ENCODE peak calls at places on chromosome X, in seven cellular contexts. One of them, this sample, is unnamed.

GRCh38 chrX:2708016-2708415 is 16.9 kb downstream of the CD99 start:
- DNase-seq in H1: no peak
- DNase-seq in H9: no peak
- DNase-seq in mesenchymal stem cell: peak
- DNase-seq in IMR-90: no peak
- DNase-seq in mesendoderm: no peak
- DNase-seq in trophoblast cell: no peak
- DNase-seq in this sample: no peak

GRCh38 chrX:883588-883987 is 253.0 kb downstream of the SHOX start:
- DNase-seq in H1: no peak
- DNase-seq in H9: peak
- DNase-seq in mesenchymal stem cell: no peak
- DNase-seq in IMR-90: no peak
- DNase-seq in mesendoderm: no peak
- DNase-seq in trophoblast cell: no peak
- DNase-seq in this sample: no peak

GRCh38 chrX:56783450-56783831 is 54.4 kb downstream of the NBDY start:
- DNase-seq in H1: no peak
- DNase-seq in H9: peak
- DNase-seq in mesenchymal stem cell: no peak
- DNase-seq in IMR-90: peak
- DNase-seq in mesendoderm: no peak
- DNase-seq in trophoblast cell: peak
- DNase-seq in this sample: no peak

GRCh38 chrX:109624641-109625311 is at the start of gene KCNE5:
- DNase-seq in H1: no peak
- DNase-seq in H9: peak
- DNase-seq in mesenchymal stem cell: peak
- DNase-seq in IMR-90: no peak
- DNase-seq in mesendoderm: peak
- DNase-seq in trophoblast cell: no peak
- DNase-seq in this sample: peak

GRCh38 chrX:117854806-117855205 is 261.8 kb downstream of the KLHL13 start:
- DNase-seq in H1: no peak
- DNase-seq in H9: no peak
- DNase-seq in mesenchymal stem cell: no peak
- DNase-seq in IMR-90: no peak
- DNase-seq in mesendoderm: no peak
- DNase-seq in trophoblast cell: no peak
- DNase-seq in this sample: no peak

GRCh38 chrX:14038375-14039077 is 8.8 kb upstream of the GEMIN8 start:
- DNase-seq in H1: no peak
- DNase-seq in H9: no peak
- DNase-seq in mesenchymal stem cell: no peak
- DNase-seq in IMR-90: no peak
- DNase-seq in mesendoderm: no peak
- DNase-seq in trophoblast cell: no peak
- DNase-seq in this sample: no peak

GRCh38 chrX:109822861-109823260 is 89.8 kb upstream of the ACSL4 start:
- DNase-seq in H1: no peak
- DNase-seq in H9: no peak
- DNase-seq in mesenchymal stem cell: no peak
- DNase-seq in IMR-90: no peak
- DNase-seq in mesendoderm: no peak
- DNase-seq in trophoblast cell: no peak
- DNase-seq in this sample: no peak

GRCh38 chrX:93985621-93986020 is 311.6 kb downstream of the FAM133A start:
- DNase-seq in H1: no peak
- DNase-seq in H9: no peak
- DNase-seq in mesenchymal stem cell: no peak
- DNase-seq in IMR-90: no peak
- DNase-seq in mesendoderm: peak
- DNase-seq in trophoblast cell: no peak
- DNase-seq in this sample: no peak

GRCh38 chrX:111779582-111779981 is 96.4 kb upstream of the TRPC5OS start:
- DNase-seq in H1: no peak
- DNase-seq in H9: no peak
- DNase-seq in mesenchymal stem cell: no peak
- DNase-seq in IMR-90: no peak
- DNase-seq in mesendoderm: no peak
- DNase-seq in trophoblast cell: peak
- DNase-seq in this sample: no peak

GRCh38 chrX:1535241-1536041 is 1.5 kb downstream of the P2RY8 start:
- DNase-seq in H1: no peak
- DNase-seq in H9: no peak
- DNase-seq in mesenchymal stem cell: no peak
- DNase-seq in IMR-90: no peak
- DNase-seq in mesendoderm: no peak
- DNase-seq in trophoblast cell: no peak
- DNase-seq in this sample: no peak

DNA sequence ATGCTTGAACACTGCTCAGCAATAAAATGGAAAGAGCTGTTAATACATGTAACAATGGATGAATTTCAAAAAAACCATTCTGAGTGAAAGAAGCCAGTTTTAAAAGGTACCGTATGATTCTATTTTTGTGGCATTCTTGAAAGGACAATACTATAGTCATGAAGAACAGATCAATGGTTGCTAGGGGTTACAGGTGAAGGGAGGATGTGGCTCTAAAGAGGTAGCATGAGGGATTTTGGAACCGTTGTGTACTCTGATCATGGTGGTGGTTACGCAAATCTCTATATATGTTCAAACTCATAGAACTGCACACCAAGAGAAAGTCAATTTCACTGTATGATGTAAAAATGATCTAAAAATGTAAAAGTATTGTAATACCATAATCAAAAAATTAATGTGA is 40.0 kb upstream of the CTAG2 start:
- DNase-seq in H1: no peak
- DNase-seq in H9: no peak
- DNase-seq in mesenchymal stem cell: no peak
- DNase-seq in IMR-90: no peak
- DNase-seq in mesendoderm: no peak
- DNase-seq in trophoblast cell: no peak
- DNase-seq in this sample: no peak
- H3K18ac ChIP-seq in H1: no peak
- H3K18ac ChIP-seq in H9: no peak
- H3K18ac ChIP-seq in mesenchymal stem cell: no peak
- H3K18ac ChIP-seq in IMR-90: no peak
- H3K18ac ChIP-seq in mesendoderm: no peak
- H3K18ac ChIP-seq in trophoblast cell: no peak
- H3K18ac ChIP-seq in this sample: no peak

GRCh38 chrX:69153060-69153730 is 12.1 kb downstream of the PJA1 start:
- DNase-seq in H1: no peak
- DNase-seq in H9: peak
- DNase-seq in mesenchymal stem cell: peak
- DNase-seq in IMR-90: peak
- DNase-seq in mesendoderm: peak
- DNase-seq in trophoblast cell: no peak
- DNase-seq in this sample: peak

GRCh38 chrX:69152398-69152797 is 12.9 kb downstream of the PJA1 start:
- DNase-seq in H1: no peak
- DNase-seq in H9: peak
- DNase-seq in mesenchymal stem cell: peak
- DNase-seq in IMR-90: no peak
- DNase-seq in mesendoderm: no peak
- DNase-seq in trophoblast cell: peak
- DNase-seq in this sample: no peak

GRCh38 chrX:69151898-69152297 is 13.4 kb downstream of the PJA1 start:
- DNase-seq in H1: no peak
- DNase-seq in H9: no peak
- DNase-seq in mesenchymal stem cell: no peak
- DNase-seq in IMR-90: no peak
- DNase-seq in mesendoderm: no peak
- DNase-seq in trophoblast cell: no peak
- DNase-seq in this sample: no peak

GRCh38 chrX:69149466-69150293 is 15.6 kb downstream of the PJA1 start:
- DNase-seq in H1: no peak
- DNase-seq in H9: peak
- DNase-seq in mesenchymal stem cell: no peak
- DNase-seq in IMR-90: no peak
- DNase-seq in mesendoderm: peak
- DNase-seq in trophoblast cell: no peak
- DNase-seq in this sample: peak

GRCh38 chrX:69150294-69150960 is 14.8 kb downstream of the PJA1 start:
- DNase-seq in H1: no peak
- DNase-seq in H9: no peak
- DNase-seq in mesenchymal stem cell: no peak
- DNase-seq in IMR-90: no peak
- DNase-seq in mesendoderm: peak
- DNase-seq in trophoblast cell: peak
- DNase-seq in this sample: no peak
- H3K18ac ChIP-seq in H1: peak
- H3K18ac ChIP-seq in H9: peak
- H3K18ac ChIP-seq in mesenchymal stem cell: no peak
- H3K18ac ChIP-seq in IMR-90: no peak
- H3K18ac ChIP-seq in mesendoderm: peak
- H3K18ac ChIP-seq in trophoblast cell: no peak
- H3K18ac ChIP-seq in this sample: peak

GRCh38 chrX:72131317-72132294 is at the start of gene RTL5:
- DNase-seq in H1: no peak
- DNase-seq in H9: peak
- DNase-seq in mesenchymal stem cell: peak
- DNase-seq in IMR-90: peak
- DNase-seq in mesendoderm: peak
- DNase-seq in trophoblast cell: peak
- DNase-seq in this sample: peak
- H3K18ac ChIP-seq in H1: no peak
- H3K18ac ChIP-seq in H9: peak
- H3K18ac ChIP-seq in mesenchymal stem cell: peak
- H3K18ac ChIP-seq in IMR-90: no peak
- H3K18ac ChIP-seq in mesendoderm: peak
- H3K18ac ChIP-seq in trophoblast cell: peak
- H3K18ac ChIP-seq in this sample: peak

GRCh38 chrX:31909850-31910547 is 838.2 kb upstream of the FTHL17 start:
- DNase-seq in H1: no peak
- DNase-seq in H9: no peak
- DNase-seq in mesenchymal stem cell: no peak
- DNase-seq in IMR-90: no peak
- DNase-seq in mesendoderm: no peak
- DNase-seq in trophoblast cell: no peak
- DNase-seq in this sample: no peak
- H3K18ac ChIP-seq in H1: no peak
- H3K18ac ChIP-seq in H9: no peak
- H3K18ac ChIP-seq in mesenchymal stem cell: no peak
- H3K18ac ChIP-seq in IMR-90: no peak
- H3K18ac ChIP-seq in mesendoderm: no peak
- H3K18ac ChIP-seq in trophoblast cell: no peak
- H3K18ac ChIP-seq in this sample: no peak

DNA sequence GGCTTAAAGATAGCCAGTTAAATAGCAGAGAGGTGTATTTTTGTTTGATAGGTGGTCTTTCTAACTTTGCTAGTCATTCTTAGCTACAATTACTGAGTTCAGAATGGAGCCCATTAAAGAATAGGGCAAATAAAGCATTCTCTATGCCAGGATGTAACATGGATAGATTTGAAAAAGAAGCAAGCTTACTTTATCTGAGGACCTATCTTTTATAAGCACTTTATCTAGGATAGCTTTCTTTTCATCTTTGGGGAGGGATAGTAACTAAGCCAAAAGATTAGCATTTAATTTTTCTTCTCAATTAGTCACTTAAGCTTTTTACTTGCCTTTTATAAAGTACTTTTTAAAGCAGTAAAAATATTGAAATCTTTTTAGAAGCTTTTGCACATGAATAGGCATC is 1148.0 kb upstream of the DIAPH2 start:
- DNase-seq in H1: no peak
- DNase-seq in H9: no peak
- DNase-seq in mesenchymal stem cell: no peak
- DNase-seq in IMR-90: no peak
- DNase-seq in mesendoderm: no peak
- DNase-seq in trophoblast cell: no peak
- DNase-seq in this sample: no peak
- H3K18ac ChIP-seq in H1: no peak
- H3K18ac ChIP-seq in H9: no peak
- H3K18ac ChIP-seq in mesenchymal stem cell: no peak
- H3K18ac ChIP-seq in IMR-90: no peak
- H3K18ac ChIP-seq in mesendoderm: no peak
- H3K18ac ChIP-seq in trophoblast cell: no peak
- H3K18ac ChIP-seq in this sample: no peak

GRCh38 chrX:122500556-122500955 is 683.5 kb upstream of the GRIA3 start:
- DNase-seq in H1: no peak
- DNase-seq in H9: no peak
- DNase-seq in mesenchymal stem cell: no peak
- DNase-seq in IMR-90: no peak
- DNase-seq in mesendoderm: no peak
- DNase-seq in trophoblast cell: no peak
- DNase-seq in this sample: no peak
- H3K18ac ChIP-seq in H1: no peak
- H3K18ac ChIP-seq in H9: no peak
- H3K18ac ChIP-seq in mesenchymal stem cell: no peak
- H3K18ac ChIP-seq in IMR-90: no peak
- H3K18ac ChIP-seq in mesendoderm: no peak
- H3K18ac ChIP-seq in trophoblast cell: no peak
- H3K18ac ChIP-seq in this sample: no peak

GRCh38 chrX:133935096-133935495 is 50.3 kb downstream of the GPC3 start:
- DNase-seq in H1: no peak
- DNase-seq in H9: no peak
- DNase-seq in mesenchymal stem cell: no peak
- DNase-seq in IMR-90: no peak
- DNase-seq in mesendoderm: peak
- DNase-seq in trophoblast cell: no peak
- DNase-seq in this sample: no peak

GRCh38 chrX:133939655-133940054 is 45.7 kb downstream of the GPC3 start:
- DNase-seq in H1: no peak
- DNase-seq in H9: no peak
- DNase-seq in mesenchymal stem cell: no peak
- DNase-seq in IMR-90: no peak
- DNase-seq in mesendoderm: no peak
- DNase-seq in trophoblast cell: no peak
- DNase-seq in this sample: no peak

GRCh38 chrX:133937022-133937421 is 48.4 kb downstream of the GPC3 start:
- DNase-seq in H1: no peak
- DNase-seq in H9: no peak
- DNase-seq in mesenchymal stem cell: no peak
- DNase-seq in IMR-90: no peak
- DNase-seq in mesendoderm: no peak
- DNase-seq in trophoblast cell: no peak
- DNase-seq in this sample: no peak

GRCh38 chrX:133943507-133943906 is 41.9 kb downstream of the GPC3 start:
- DNase-seq in H1: no peak
- DNase-seq in H9: no peak
- DNase-seq in mesenchymal stem cell: no peak
- DNase-seq in IMR-90: no peak
- DNase-seq in mesendoderm: no peak
- DNase-seq in trophoblast cell: no peak
- DNase-seq in this sample: no peak

DNA sequence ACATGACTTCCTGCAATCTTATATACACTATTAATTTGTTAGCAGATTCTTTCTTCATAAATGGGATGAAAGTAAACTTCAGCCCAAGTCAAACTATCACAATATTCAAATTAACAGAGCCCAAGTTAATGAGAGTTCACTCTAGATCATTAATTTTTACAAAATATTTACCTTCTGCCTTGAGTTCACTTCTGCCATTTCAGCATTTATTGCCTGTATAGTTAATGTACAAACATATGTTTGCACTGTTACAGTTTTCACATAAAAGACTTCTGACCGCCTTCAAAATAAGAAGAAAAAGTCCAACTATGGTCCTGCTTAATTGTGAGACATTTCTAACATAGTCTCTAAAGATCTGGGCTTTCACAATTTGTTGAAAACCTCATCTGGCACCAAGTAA is 46.9 kb downstream of the GPC3 start:
- DNase-seq in H1: no peak
- DNase-seq in H9: no peak
- DNase-seq in mesenchymal stem cell: no peak
- DNase-seq in IMR-90: no peak
- DNase-seq in mesendoderm: no peak
- DNase-seq in trophoblast cell: no peak
- DNase-seq in this sample: no peak
- H3K18ac ChIP-seq in H1: no peak
- H3K18ac ChIP-seq in H9: no peak
- H3K18ac ChIP-seq in mesenchymal stem cell: no peak
- H3K18ac ChIP-seq in IMR-90: no peak
- H3K18ac ChIP-seq in mesendoderm: no peak
- H3K18ac ChIP-seq in trophoblast cell: no peak
- H3K18ac ChIP-seq in this sample: no peak

This sample was measured in neuronal stem cell.